ENCODE peak calls at places on chromosome 11, in nine cellular contexts. Y is activated CD8-positive, alpha-beta memory T cell treated with anti-CD3 and anti-CD28 coated beads, Interleukin-2, amount 50 U/mL, for 48 hours; Z is CD8-positive, alpha-beta memory T cell; W is mucosa of descending colon; R is glomerular endothelial cell; L is naive thymus-derived CD4-positive, alpha-beta T cell; G is stimulated activated CD4-positive, alpha-beta T cell treated with anti-CD3 and anti-CD28 coated beads, TNF-alpha, amount 100 ng/mL, for 48 hours; J is progenitor cell of endocrine pancreas; O is mesendoderm. M is an unnamed sample.

GRCh38 chr11:19766810-19767209 is 54.2 kb downstream of the NAV2 start:
- DNase-seq in Y (no peak), Z (no peak), W (no peak), R (no peak), L (no peak), G (no peak), J (no peak), O (no peak), M (no peak)

GRCh38 chr11:20668844-20669832 is at the start of gene NELL1:
- DNase-seq in Y (no peak), Z (no peak), W (no peak), R (no peak), L (no peak), G (no peak), J (no peak), O (peak; percentile 37), M (no peak)

GRCh38 chr11:128544625-128545024 is 42.7 kb downstream of the ETS1 start:
- DNase-seq in Y (no peak), Z (no peak), W (no peak), R (no peak), L (peak; percentile 36), G (no peak), J (no peak), O (no peak), M (no peak)

GRCh38 chr11:65934014-65934413 is 11.3 kb upstream of the TSGA10IP start:
- DNase-seq in Y (no peak), Z (no peak), W (no peak), R (no peak), L (no peak), G (no peak), J (no peak), O (no peak), M (no peak)

GRCh38 chr11:117610901-117611300 is 186.1 kb downstream of the DSCAML1 start:
- DNase-seq in Y (no peak), Z (no peak), W (no peak), R (no peak), L (no peak), G (no peak), J (no peak), O (no peak), M (no peak)

GRCh38 chr11:11444800-11445126 is 91.7 kb upstream of the CSNK2A3 start:
- DNase-seq in Y (no peak), Z (no peak), W (no peak), R (no peak), L (no peak), G (no peak), J (no peak), O (no peak), M (no peak)

GRCh38 chr11:2216400-2217064 is 44.9 kb upstream of the TH start:
- DNase-seq in Y (no peak), Z (no peak), W (no peak), R (no peak), L (no peak), G (no peak), J (no peak), O (no peak), M (no peak)

GRCh38 chr11:46249103-46249942 is 28.1 kb upstream of the CREB3L1 start:
- DNase-seq in Y (no peak), Z (no peak), W (no peak), R (no peak), L (no peak), G (no peak), J (no peak), O (no peak), M (no peak)

GRCh38 chr11:1225386-1226225 is 2.7 kb downstream of the MUC5B start:
- DNase-seq in Y (no peak), Z (no peak), W (no peak), R (no peak), L (no peak), G (no peak), J (no peak), O (no peak), M (peak; percentile 43)

GRCh38 chr11:123020968-123021367 is 39.3 kb upstream of the BSX start:
- DNase-seq in Y (no peak), Z (no peak), W (peak; percentile 16), R (no peak), L (peak; percentile 37), G (no peak), J (no peak), O (peak; percentile 84), M (no peak)

GRCh38 chr11:68014966-68015447 is 4.9 kb downstream of the ALDH3B1 start:
- DNase-seq in Y (no peak), Z (no peak), W (no peak), R (no peak), L (no peak), G (no peak), J (no peak), O (no peak), M (no peak)

GRCh38 chr11:63574856-63575602 is 11.8 kb upstream of the PLAAT2 start:
- DNase-seq in Y (no peak), Z (no peak), W (peak; percentile 49), R (no peak), L (no peak), G (no peak), J (no peak), O (no peak), M (peak; percentile 67)

GRCh38 chr11:113615098-113615497 is 91.0 kb downstream of the TMPRSS5 start:
- DNase-seq in Y (no peak), Z (no peak), W (no peak), R (no peak), L (no peak), G (no peak), J (no peak), O (peak; percentile 44), M (no peak)

GRCh38 chr11:68959465-68960298 is 21.1 kb downstream of the MRGPRD start:
- DNase-seq in Y (no peak), Z (no peak), W (no peak), R (no peak), L (no peak), G (no peak), J (no peak), O (no peak), M (no peak)

GRCh38 chr11:133508448-133508847 is 23.9 kb downstream of the OPCML start:
- DNase-seq in Y (no peak), Z (no peak), W (no peak), R (no peak), L (no peak), G (no peak), J (no peak), O (no peak), M (no peak)

GRCh38 chr11:33701831-33702230 is 1.2 kb upstream of the C11orf91 start:
- DNase-seq in Y (no peak), Z (no peak), W (peak; percentile 49), R (no peak), L (no peak), G (no peak), J (no peak), O (no peak), M (no peak)

GRCh38 chr11:1086171-1087102 is 11.8 kb downstream of the MUC2 start:
- DNase-seq in Y (no peak), Z (no peak), W (no peak), R (no peak), L (no peak), G (no peak), J (no peak), O (no peak), M (no peak)

GRCh38 chr11:679271-680207 is 15.5 kb downstream of the DEAF1 start:
- DNase-seq in Y (no peak), Z (no peak), W (no peak), R (no peak), L (no peak), G (no peak), J (no peak), O (no peak), M (no peak)

GRCh38 chr11:78284261-78284660 is 95.5 kb downstream of the USP35 start:
- DNase-seq in Y (no peak), Z (no peak), W (no peak), R (no peak), L (no peak), G (no peak), J (no peak), O (no peak), M (no peak)

GRCh38 chr11:115912484-115912945 is 408.3 kb upstream of the CADM1 start:
- DNase-seq in Y (no peak), Z (no peak), W (no peak), R (no peak), L (no peak), G (no peak), J (no peak), O (peak; percentile 68), M (no peak)

GRCh38 chr11:72446929-72447753 is 12.8 kb upstream of the CLPB start:
- DNase-seq in Y (no peak), Z (no peak), W (peak; percentile 47), R (peak; percentile 45), L (peak; percentile 50), G (no peak), J (no peak), O (peak; percentile 76), M (no peak)

GRCh38 chr11:134479206-134479955 is 67.3 kb upstream of the B3GAT1 start:
- DNase-seq in Y (no peak), Z (no peak), W (no peak), R (no peak), L (no peak), G (no peak), J (no peak), O (peak; percentile 67), M (no peak)

M was measured in Peyer's patch.